ENCODE peak calls at places on chromosomes 12 and 14, in five cellular contexts. J is HCT116, W is GM23248, Q is SK-N-SH, B is MM.1S. A is an unnamed sample.

GRCh38 chr14:50040401-50040775 is 76.0 kb downstream of the VCPKMT start:
- DNase-seq in J (no peak), W (peak; percentile 79), Q (no peak), B (peak; percentile 28), A (peak; percentile 91)

GRCh38 chr12:89525002-89525823 is 617 bp upstream of the GALNT4 start:
- DNase-seq in J (no peak), W (peak; percentile 64), Q (peak; percentile 73), B (peak; percentile 63), A (peak; percentile 42)

GRCh38 chr12:5371636-5372035 is 60.3 kb upstream of the NTF3 start:
- DNase-seq in J (no peak), W (no peak), Q (no peak), B (no peak), A (no peak)

GRCh38 chr12:131085125-131085815 is 131.6 kb downstream of the ADGRD1 start:
- DNase-seq in J (no peak), W (no peak), Q (no peak), B (no peak), A (no peak)

GRCh38 chr12:130916251-130916911 is 37.3 kb upstream of the ADGRD1 start:
- DNase-seq in J (peak; percentile 38), W (peak; percentile 83), Q (peak; percentile 82), B (no peak), A (peak; percentile 80)

GRCh38 chr12:124351422-124351821 is 56.5 kb downstream of the RFLNA start:
- DNase-seq in J (no peak), W (no peak), Q (no peak), B (no peak), A (no peak)

GRCh38 chr12:109728921-109729836 is 15.6 kb downstream of the FAM222A start:
- DNase-seq in J (no peak), W (no peak), Q (peak; percentile 38), B (no peak), A (no peak)

GRCh38 chr14:85415015-85415712 is 114.8 kb upstream of the FLRT2 start:
- DNase-seq in J (no peak), W (peak; percentile 97), Q (no peak), B (no peak), A (peak; percentile 88)

GRCh38 chr12:51827925-51828818 is 20.3 kb downstream of the FIGNL2 start:
- DNase-seq in J (no peak), W (peak; percentile 79), Q (no peak), B (no peak), A (peak; percentile 86)

GRCh38 chr12:19035552-19035951 is 94.0 kb upstream of the PLEKHA5 start:
- DNase-seq in J (no peak), W (peak; percentile 82), Q (no peak), B (no peak), A (no peak)

GRCh38 chr12:47408171-47408871 is 297.5 kb downstream of the RPAP3 start:
- DNase-seq in J (peak; percentile 19), W (no peak), Q (no peak), B (peak; percentile 73), A (peak; percentile 83)

GRCh38 chr12:93563807-93564538 is 8.5 kb upstream of the SOCS2 start:
- DNase-seq in J (peak; percentile 59), W (peak; percentile 44), Q (no peak), B (peak; percentile 27), A (peak; percentile 97)

GRCh38 chr14:63295231-63295685 is 23.5 kb downstream of the GPHB5 start:
- DNase-seq in J (no peak), W (no peak), Q (no peak), B (no peak), A (no peak)

GRCh38 chr12:84785951-84786350 is 126.6 kb downstream of the SLC6A15 start:
- DNase-seq in J (no peak), W (no peak), Q (no peak), B (no peak), A (no peak)

GRCh38 chr12:78185651-78186050 is 355.0 kb downstream of the NAV3 start:
- DNase-seq in J (no peak), W (no peak), Q (no peak), B (no peak), A (peak; percentile 39)

GRCh38 chr14:93108105-93108504 is 7.6 kb downstream of the ITPK1 start:
- DNase-seq in J (no peak), W (no peak), Q (no peak), B (no peak), A (no peak)

GRCh38 chr12:123900898-123901376 is 71.7 kb downstream of the CCDC92 start:
- DNase-seq in J (no peak), W (no peak), Q (no peak), B (no peak), A (peak; percentile 27)

GRCh38 chr12:6074979-6075585 is 49.4 kb downstream of the VWF start:
- DNase-seq in J (no peak), W (peak; percentile 65), Q (no peak), B (peak; percentile 20), A (no peak)

GRCh38 chr14:32345311-32345771 is 16.2 kb downstream of the AKAP6 start:
- DNase-seq in J (no peak), W (peak; percentile 35), Q (no peak), B (no peak), A (peak; percentile 2)

GRCh38 chr12:48601013-48601756 is 31.3 kb upstream of the LALBA start:
- DNase-seq in J (no peak), W (peak; percentile 56), Q (no peak), B (no peak), A (peak; percentile 8)

GRCh38 chr12:118064608-118065007 is 3.6 kb upstream of the WSB2 start:
- DNase-seq in J (no peak), W (no peak), Q (peak; percentile 52), B (no peak), A (no peak)

GRCh38 chr14:101062065-101062450 is 158.5 kb upstream of the RTL1 start:
- DNase-seq in J (no peak), W (no peak), Q (no peak), B (no peak), A (no peak)

GRCh38 chr14:34179723-34180122 is 228.8 kb upstream of the EGLN3 start:
- DNase-seq in J (no peak), W (no peak), Q (no peak), B (peak; percentile 12), A (peak; percentile 35)

GRCh38 chr14:44154889-44155288 is 352.2 kb downstream of the FSCB start:
- DNase-seq in J (no peak), W (no peak), Q (no peak), B (no peak), A (peak; percentile 50)

GRCh38 chr12:96061864-96062453 is 26.6 kb upstream of the LTA4H start:
- DNase-seq in J (peak; percentile 81), W (peak; percentile 92), Q (peak; percentile 69), B (peak; percentile 87), A (peak; percentile 89)

GRCh38 chr14:45426685-45427282 is 173.8 kb upstream of the MIS18BP1 start:
- DNase-seq in J (peak; percentile 62), W (peak; percentile 49), Q (peak; percentile 10), B (peak; percentile 37), A (peak; percentile 79)

GRCh38 chr14:51014625-51015024 is 70.3 kb upstream of the PYGL start:
- DNase-seq in J (no peak), W (peak; percentile 42), Q (no peak), B (no peak), A (peak; percentile 89)

GRCh38 chr14:101369916-101370592 is 191.2 kb upstream of the DIO3 start:
- DNase-seq in J (no peak), W (no peak), Q (no peak), B (no peak), A (no peak)

GRCh38 chr14:84420236-84420635 is 1109.7 kb upstream of the FLRT2 start:
- DNase-seq in J (no peak), W (no peak), Q (no peak), B (no peak), A (peak; percentile 3)

GRCh38 chr14:88208858-88209257 is 114.2 kb downstream of the KCNK10 start:
- DNase-seq in J (no peak), W (no peak), Q (no peak), B (no peak), A (no peak)

GRCh38 chr14:77508876-77509275 is 10.3 kb upstream of the ISM2 start:
- DNase-seq in J (no peak), W (no peak), Q (no peak), B (no peak), A (peak; percentile 64)

GRCh38 chr12:107320031-107320928 is 226.9 kb upstream of the CRY1 start:
- DNase-seq in J (no peak), W (peak; percentile 73), Q (peak; percentile 59), B (peak; percentile 19), A (peak; percentile 89)
- TF ChIP-seq EZH2phosphoT487 in J (no peak), W (no peak), Q (no peak), B (no peak), A (no peak)

GRCh38 chr12:32753605-32754004 is 2.1 kb downstream of the YARS2 start:
- DNase-seq in J (no peak), W (no peak), Q (no peak), B (no peak), A (no peak)
- H3K9ac ChIP-seq in J (no peak overlapping the region), W (peak overlapping the region; percentile 97), Q (peak overlapping the region; percentile 94), B (peak overlapping the region; percentile 83), A (peak overlapping the region; percentile 97)

GRCh38 chr14:98458702-98459101 is 813.3 kb downstream of the BCL11B start:
- DNase-seq in J (no peak), W (no peak), Q (no peak), B (no peak), A (no peak)
- H3K9me2 ChIP-seq in J (no peaks in the 10 kb centered on the region), W (no peaks in the 10 kb centered on the region), Q (no peaks in the 10 kb centered on the region), B (no peaks in the 10 kb centered on the region), A (no peaks in the 10 kb centered on the region)

GRCh38 chr14:30681752-30682355 is 59.7 kb downstream of the SCFD1 start:
- DNase-seq in J (peak; percentile 27), W (peak; percentile 50), Q (peak; percentile 26), B (no peak), A (peak; percentile 38)
- TF ChIP-seq EZH2phosphoT487 in J (no peak), W (no peak), Q (no peak), B (no peak), A (no peak)

DNA sequence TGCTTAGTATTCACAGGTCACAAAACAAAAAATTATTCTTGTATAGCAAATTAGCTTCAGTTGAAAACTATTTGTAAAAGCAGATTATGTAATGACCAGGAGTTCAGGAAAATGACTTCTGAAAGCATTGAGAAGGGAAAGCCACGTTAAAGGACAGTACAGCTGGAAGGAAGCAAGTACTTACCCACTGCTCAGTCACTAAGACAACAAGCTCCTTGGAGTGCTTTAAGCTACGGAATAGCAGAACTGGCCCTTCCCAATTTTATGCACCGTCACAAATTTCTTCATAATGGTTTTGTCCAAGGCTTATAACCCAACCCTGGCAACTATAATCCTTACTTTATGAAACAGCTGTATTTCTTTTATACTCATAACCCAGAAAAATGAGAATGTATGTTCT is 13.0 kb upstream of the SNAPC1 start:
- DNase-seq in J (no peak), W (peak; percentile 70), Q (no peak), B (no peak), A (peak; percentile 76)
- H3K9ac ChIP-seq in J (no peak overlapping the region), W (peak overlapping the region; percentile 65), Q (no peak overlapping the region), B (no peak overlapping the region), A (peak overlapping the region; percentile 72)

GRCh38 chr14:30499358-30499757 is 59.6 kb upstream of the G2E3 start:
- DNase-seq in J (no peak), W (no peak), Q (no peak), B (no peak), A (no peak)
- H3K9me2 ChIP-seq in J (no peaks in the 10 kb centered on the region), W (no peaks in the 10 kb centered on the region), Q (no peaks in the 10 kb centered on the region), B (no peaks in the 10 kb centered on the region), A (no peaks in the 10 kb centered on the region)

GRCh38 chr12:116161588-116161987 is 115.9 kb downstream of the MED13L start:
- DNase-seq in J (no peak), W (peak; percentile 73), Q (no peak), B (no peak), A (peak; percentile 90)
- TF ChIP-seq EZH2phosphoT487 in J (no peak), W (no peak), Q (no peak), B (no peak), A (no peak)

GRCh38 chr12:65325183-65325582 is 46.7 kb downstream of the MSRB3 start:
- DNase-seq in J (no peak), W (no peak), Q (no peak), B (no peak), A (no peak)
- H3K9ac ChIP-seq in J (no peak overlapping the region), W (no peak overlapping the region), Q (no peak overlapping the region), B (no peak overlapping the region), A (no peak overlapping the region)